ENCODE peak calls at places on chromosomes 5 and 9, in seven cellular contexts. B is left ventricle myocardium inferior, M is neural progenitor cell, O is esophagus squamous epithelium, S is pancreas, N is upper lobe of left lung, L is cardiac muscle cell. I is an unnamed sample.

GRCh38 chr9:121261107-121261460 is 6.9 kb upstream of the GSN start:
- DNase-seq in L (no peak), M (peak; percentile 90), S (no peak), N (no peak), B (no peak), O (no peak), I (no peak)

GRCh38 chr5:60844429-60844890 is 391 bp upstream of the ELOVL7 start:
- DNase-seq in L (peak; percentile 28), O (no peak), S (no peak), N (no peak), M (no peak), B (no peak), I (no peak)

GRCh38 chr9:127132921-127133647 is 10.6 kb upstream of the ANGPTL2 start:
- DNase-seq in L (peak; percentile 29), O (no peak), S (no peak), M (peak; percentile 65), N (peak; percentile 68), B (no peak), I (no peak)

GRCh38 chr9:103816146-103816545 is 278.0 kb upstream of the SMC2 start:
- DNase-seq in N (no peak), L (no peak), O (no peak), B (no peak), M (no peak), S (no peak), I (no peak)

GRCh38 chr5:68659876-68660275 is 433.9 kb upstream of the SLC30A5 start:
- DNase-seq in O (no peak), N (no peak), M (no peak), S (no peak), B (no peak), L (no peak), I (no peak)

GRCh38 chr5:50553560-50553984 is 112.5 kb upstream of the EMB start:
- DNase-seq in S (no peak), O (no peak), L (peak; percentile 23), B (no peak), N (no peak), M (no peak), I (no peak)

GRCh38 chr9:85483214-85483613 is 258.5 kb downstream of the AGTPBP1 start:
- DNase-seq in O (no peak), N (no peak), S (no peak), M (no peak), L (no peak), B (no peak), I (no peak)

GRCh38 chr5:104652271-104652861 is 1089.8 kb upstream of the NUDT12 start:
- DNase-seq in M (peak; percentile 64), B (no peak), S (peak; percentile 41), O (no peak), L (no peak), N (no peak), I (no peak)

GRCh38 chr5:68739752-68740151 is 354.1 kb upstream of the SLC30A5 start:
- DNase-seq in O (no peak), B (no peak), L (no peak), M (no peak), N (no peak), S (no peak), I (no peak)

GRCh38 chr9:35349287-35349990 is 140.5 kb upstream of the RUSC2 start:
- DNase-seq in B (no peak), L (no peak), N (no peak), M (no peak), O (no peak), S (no peak), I (no peak)

GRCh38 chr9:42388846-42389245 is 205.4 kb downstream of the SPATA31A6 start:
- DNase-seq in N (no peak), S (no peak), M (no peak), L (no peak), B (no peak), O (no peak), I (no peak)

GRCh38 chr5:137605377-137605776 is 106.3 kb upstream of the SPOCK1 start:
- DNase-seq in O (no peak), S (no peak), B (no peak), N (no peak), L (peak; percentile 30), M (peak; percentile 35), I (no peak)

GRCh38 chr5:35890021-35890740 is 33.5 kb downstream of the IL7R start:
- DNase-seq in S (no peak), M (no peak), N (no peak), O (no peak), L (no peak), B (no peak), I (no peak)

GRCh38 chr5:138953370-138954256 is 78.5 kb upstream of the LRRTM2 start:
- DNase-seq in S (peak; percentile 92), B (peak; percentile 92), O (no peak), M (no peak), L (peak; percentile 62), N (peak; percentile 82), I (peak; percentile 36)

GRCh38 chr9:17116400-17116837 is 18.4 kb upstream of the CNTLN start:
- DNase-seq in O (no peak), N (no peak), S (no peak), M (peak; percentile 44), L (peak; percentile 39), B (no peak), I (no peak)

GRCh38 chr5:96117863-96118651 is 156.4 kb upstream of the ELL2 start:
- DNase-seq in L (no peak), M (no peak), S (no peak), B (no peak), N (no peak), O (no peak), I (no peak)

GRCh38 chr5:94793816-94794198 is 175.3 kb downstream of the SLF1 start:
- DNase-seq in B (no peak), M (no peak), S (no peak), L (no peak), O (no peak), N (no peak), I (no peak)

GRCh38 chr5:64900618-64901017 is 131.9 kb downstream of the CWC27 start:
- DNase-seq in O (no peak), N (no peak), M (no peak), S (no peak), B (no peak), L (no peak), I (no peak)

GRCh38 chr9:503331-503730 is 288.7 kb downstream of the DOCK8 start:
- DNase-seq in B (no peak), M (no peak), O (no peak), L (no peak), N (no peak), S (no peak), I (no peak)

GRCh38 chr9:5630038-5630507 is 1.2 kb downstream of the RIC1 start:
- DNase-seq in B (no peak), S (no peak), L (peak; percentile 33), M (no peak), O (no peak), N (no peak), I (no peak)

GRCh38 chr9:35652829-35653209 is 2.1 kb upstream of the SIT1 start:
- DNase-seq in N (no peak), M (no peak), O (no peak), S (no peak), B (no peak), L (no peak), I (no peak)

DNA sequence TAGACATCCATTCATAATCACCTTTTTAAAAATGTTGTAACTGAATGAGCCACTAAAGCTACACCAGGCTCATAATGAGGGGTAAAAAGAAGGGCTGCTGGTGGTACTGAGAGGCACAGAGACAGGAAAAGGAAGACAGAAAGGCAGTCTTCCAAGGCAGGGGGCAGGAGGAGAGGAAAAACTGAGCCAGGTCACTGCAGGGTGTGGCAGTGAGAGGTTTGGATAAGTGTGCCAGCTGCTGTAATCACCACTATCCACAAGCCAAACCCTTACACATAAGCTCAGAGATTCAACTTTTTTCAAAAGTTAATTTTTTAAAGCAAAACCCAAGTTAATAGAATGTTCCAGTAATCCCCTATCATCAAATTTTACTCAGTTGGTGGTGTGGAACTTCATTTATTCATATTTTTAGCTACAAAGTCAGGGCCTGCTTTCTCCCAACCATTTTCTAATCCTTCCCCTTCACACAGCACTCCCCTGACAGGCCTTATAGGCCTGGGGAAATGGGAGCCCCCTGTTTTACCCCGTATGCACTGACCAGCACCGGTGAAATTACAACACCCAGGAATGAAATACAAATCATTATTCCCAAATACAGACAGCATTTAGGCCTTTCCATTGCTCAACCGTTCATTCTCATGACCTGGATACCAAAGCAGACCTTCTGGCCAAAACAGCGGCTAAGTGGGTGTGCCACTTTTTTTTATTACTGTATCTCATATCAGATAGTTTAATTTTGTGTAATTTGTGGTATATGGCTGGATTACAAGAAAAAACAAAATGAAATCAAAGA is 76.3 kb downstream of the EFNA5 start:
- DNase-seq in N (no peak), M (no peak), B (no peak), O (no peak), L (no peak), S (no peak), I (no peak)
- H3K4me3 ChIP-seq in N (no peak overlapping the region), M (no peak overlapping the region), B (no peak overlapping the region), O (no peak overlapping the region), L (no peak overlapping the region), S (no peak overlapping the region), I (peak overlapping the region; percentile 5)

DNA sequence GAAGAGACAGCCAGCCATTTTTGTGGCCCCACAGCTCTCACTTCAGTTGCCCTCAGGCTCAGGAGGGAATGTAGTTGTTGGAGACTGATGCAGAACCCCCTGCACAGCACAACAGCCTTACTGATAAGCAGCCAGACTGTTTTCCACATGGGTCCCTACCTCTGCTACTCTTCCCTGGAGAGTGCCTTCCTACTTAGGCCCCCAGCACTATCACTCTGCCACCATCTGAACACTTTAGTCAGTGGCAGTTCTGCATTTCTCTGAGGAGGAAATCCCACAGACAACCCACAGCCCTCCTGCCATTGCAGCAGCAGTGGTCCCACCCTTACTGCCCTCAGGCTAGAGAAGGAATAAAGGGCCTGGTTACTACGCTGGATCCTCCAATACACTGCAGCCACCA is 61.8 kb upstream of the PTPRD start:
- DNase-seq in O (no peak), S (no peak), L (no peak), N (no peak), B (no peak), M (no peak), I (no peak)
- TF ChIP-seq CTCF in O (no peak), S (no peak), L (no peak), N (no peak), B (no peak), M (no peak), I (no peak)

GRCh38 chr5:39423331-39423751 is 1.4 kb downstream of the DAB2 start:
- DNase-seq in N (no peak), L (no peak), S (no peak), B (peak; percentile 27), M (peak; percentile 41), O (no peak), I (no peak)

GRCh38 chr5:39424751-39425524 is at the start of gene DAB2:
- DNase-seq in S (peak; percentile 78), B (peak; percentile 89), O (peak; percentile 32), N (peak; percentile 94), L (peak; percentile 88), M (peak; percentile 91), I (peak; percentile 73)

GRCh38 chr5:39420482-39421145 is 4.2 kb downstream of the DAB2 start:
- DNase-seq in B (peak; percentile 69), L (no peak), S (no peak), N (no peak), M (peak; percentile 27), O (no peak), I (peak; percentile 68)

GRCh38 chr5:39422036-39422606 is 2.7 kb downstream of the DAB2 start:
- DNase-seq in S (no peak), B (no peak), N (no peak), L (no peak), M (no peak), O (no peak), I (no peak)

GRCh38 chr5:39422886-39423285 is 1.9 kb downstream of the DAB2 start:
- DNase-seq in M (no peak), O (no peak), B (no peak), L (no peak), S (no peak), N (no peak), I (no peak)
- H3K4me1 ChIP-seq in M (peaks cover 32% of the 10 kb centered on the region), O (no peaks in the 10 kb centered on the region), B (peaks cover 82% of the 10 kb centered on the region), L (peaks cover 12% of the 10 kb centered on the region), S (peaks cover 7% of the 10 kb centered on the region), N (peaks cover 55% of the 10 kb centered on the region), I (peaks cover 70% of the 10 kb centered on the region)

GRCh38 chr9:95770653-95771131 is 104.8 kb upstream of the ERCC6L2 start:
- DNase-seq in S (no peak), L (peak; percentile 43), B (no peak), N (no peak), M (peak; percentile 89), O (no peak), I (no peak)
- H3K4me3 ChIP-seq in S (no peak overlapping the region), L (no peak overlapping the region), B (no peak overlapping the region), N (no peak overlapping the region), M (peak overlapping the region; percentile 28), O (no peak overlapping the region), I (no peak overlapping the region)

I was measured in thoracic aorta.